ENCODE peak calls at places on chromosomes 5 and 9, in nine cellular contexts. Z, J, I, G, M, F, W, V and N are unnamed samples.

GRCh38 chr5:133906303-133906702 is 62.1 kb downstream of the C5orf15 start:
- DNase-seq in Z (no peak), J (no peak), I (no peak), G (no peak), M (no peak), F (no peak), W (no peak), V (no peak), N (no peak)

GRCh38 chr9:117783828-117784227 is 79.6 kb downstream of the TLR4 start:
- DNase-seq in Z (no peak), J (no peak), I (peak; percentile 92), G (no peak), M (peak; percentile 18), F (peak; percentile 40), W (no peak), V (no peak), N (peak; percentile 26)

GRCh38 chr9:100394819-100395218 is 32.1 kb upstream of the MSANTD3 start:
- DNase-seq in Z (no peak), J (no peak), I (no peak), G (no peak), M (no peak), F (no peak), W (no peak), V (peak; percentile 12), N (no peak)

GRCh38 chr5:114391321-114391720 is 29.5 kb downstream of the KCNN2 start:
- DNase-seq in Z (no peak), J (no peak), I (no peak), G (no peak), M (no peak), F (no peak), W (no peak), V (peak; percentile 76), N (no peak)

GRCh38 chr9:18569941-18570630 is 96.1 kb downstream of the ADAMTSL1 start:
- DNase-seq in Z (no peak), J (no peak), I (no peak), G (no peak), M (no peak), F (no peak), W (no peak), V (no peak), N (no peak)

GRCh38 chr5:137332296-137332695 is 166.8 kb downstream of the SPOCK1 start:
- DNase-seq in Z (no peak), J (no peak), I (no peak), G (no peak), M (no peak), F (no peak), W (peak; percentile 18), V (no peak), N (no peak)

GRCh38 chr9:69253057-69253456 is 72.0 kb upstream of the ENTREP1 start:
- DNase-seq in Z (no peak), J (no peak), I (no peak), G (no peak), M (no peak), F (no peak), W (no peak), V (peak; percentile 6), N (no peak)

GRCh38 chr5:157253547-157253946 is 12.4 kb upstream of the CYFIP2 start:
- DNase-seq in Z (no peak), J (peak; percentile 86), I (peak; percentile 53), G (no peak), M (peak; percentile 58), F (no peak), W (no peak), V (peak; percentile 47), N (peak; percentile 47)

GRCh38 chr9:19493174-19493811 is 84.5 kb downstream of the ACER2 start:
- DNase-seq in Z (peak; percentile 70), J (peak; percentile 73), I (peak; percentile 19), G (peak; percentile 21), M (peak; percentile 24), F (peak; percentile 51), W (peak; percentile 86), V (peak; percentile 78), N (peak; percentile 32)

GRCh38 chr9:38768351-38768761 is 48.4 kb upstream of the FAM240B start:
- DNase-seq in Z (no peak), J (no peak), I (no peak), G (no peak), M (no peak), F (no peak), W (no peak), V (no peak), N (no peak)

GRCh38 chr5:103271570-103272289 is 13.2 kb downstream of the MACIR start:
- DNase-seq in Z (no peak), J (no peak), I (peak; percentile 39), G (no peak), M (no peak), F (no peak), W (no peak), V (peak; percentile 11), N (no peak)

GRCh38 chr5:171712616-171713015 is 73.0 kb upstream of the SMIM23 start:
- DNase-seq in Z (no peak), J (no peak), I (no peak), G (no peak), M (no peak), F (no peak), W (no peak), V (no peak), N (no peak)

GRCh38 chr5:171715551-171715950 is 70.1 kb upstream of the SMIM23 start:
- DNase-seq in Z (no peak), J (no peak), I (no peak), G (no peak), M (no peak), F (no peak), W (no peak), V (no peak), N (no peak)

GRCh38 chr5:171713152-171713551 is 72.5 kb upstream of the SMIM23 start:
- DNase-seq in Z (no peak), J (no peak), I (no peak), G (no peak), M (no peak), F (no peak), W (no peak), V (no peak), N (no peak)

GRCh38 chr5:171714851-171715250 is 70.8 kb upstream of the SMIM23 start:
- DNase-seq in Z (no peak), J (no peak), I (no peak), G (no peak), M (no peak), F (no peak), W (no peak), V (no peak), N (no peak)

DNA sequence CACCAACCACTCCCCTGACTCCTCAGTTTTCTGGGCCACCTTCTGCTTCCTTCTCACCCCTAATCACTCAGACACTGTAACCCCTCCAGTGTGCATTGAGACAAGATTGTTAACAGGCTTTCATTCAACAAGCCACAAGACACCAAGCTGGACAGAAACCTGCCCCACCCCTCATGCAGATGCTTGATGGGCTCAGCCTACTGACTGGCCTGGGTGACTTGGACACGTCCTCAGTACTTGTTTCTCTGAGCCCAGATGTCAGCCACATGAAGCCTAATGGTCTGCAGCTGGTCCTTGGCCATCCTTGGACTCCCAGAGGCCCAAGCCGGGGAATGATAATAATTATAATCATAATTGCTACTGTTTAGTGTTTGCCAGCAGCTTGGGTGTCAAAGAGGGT is 71.3 kb upstream of the SMIM23 start:
- DNase-seq in Z (no peak), J (no peak), I (no peak), G (no peak), M (no peak), F (no peak), W (no peak), V (no peak), N (no peak)
- H3K27me3 ChIP-seq in Z (peaks cover 4% of the 10 kb centered on the region), J (no peaks in the 10 kb centered on the region), I (no peaks in the 10 kb centered on the region), G (no peaks in the 10 kb centered on the region), M (no peaks in the 10 kb centered on the region), F (no peaks in the 10 kb centered on the region), W (no peaks in the 10 kb centered on the region), V (peaks cover 16% of the 10 kb centered on the region), N (no peaks in the 10 kb centered on the region)

GRCh38 chr9:129342591-129342990 is 164.5 kb upstream of the IER5L start:
- DNase-seq in Z (no peak), J (no peak), I (no peak), G (no peak), M (no peak), F (no peak), W (no peak), V (no peak), N (no peak)
- H3K27ac ChIP-seq in Z (no peak overlapping the region), J (no peak overlapping the region), I (no peak overlapping the region), G (no peak overlapping the region), M (no peak overlapping the region), F (peak overlapping the region; percentile 78), W (no peak overlapping the region), V (no peak overlapping the region), N (peak overlapping the region; percentile 82)

GRCh38 chr9:134085674-134086073 is 17.8 kb upstream of the BRD3 start:
- DNase-seq in Z (no peak), J (no peak), I (no peak), G (no peak), M (no peak), F (no peak), W (no peak), V (no peak), N (no peak)

GRCh38 chr9:134088064-134088725 is 20.4 kb upstream of the BRD3 start:
- DNase-seq in Z (no peak), J (peak; percentile 51), I (no peak), G (no peak), M (peak; percentile 17), F (no peak), W (no peak), V (no peak), N (peak; percentile 31)

DNA sequence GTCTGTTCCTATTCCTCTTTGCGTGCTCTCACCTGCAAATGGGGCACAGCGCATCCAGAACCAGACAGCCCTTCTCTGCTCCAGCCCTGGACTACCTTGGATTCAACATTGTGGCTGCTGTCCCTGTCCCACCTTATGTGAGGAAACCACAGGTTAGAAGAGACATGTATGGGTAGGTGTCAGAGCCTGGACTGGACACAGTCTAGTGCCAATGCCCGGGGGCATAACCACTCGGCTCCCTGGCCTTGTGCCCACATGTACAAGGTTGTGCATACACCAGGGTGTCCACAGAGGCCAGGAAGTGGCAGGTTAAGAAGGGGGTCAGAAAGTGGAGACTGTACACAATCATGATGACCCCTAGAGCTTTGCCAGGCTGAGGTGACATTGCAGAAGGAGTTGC is 22.1 kb upstream of the BRD3 start:
- DNase-seq in Z (no peak), J (no peak), I (no peak), G (no peak), M (no peak), F (no peak), W (no peak), V (no peak), N (no peak)
- H3K27me3 ChIP-seq in Z (peaks cover 6% of the 10 kb centered on the region), J (no peaks in the 10 kb centered on the region), I (peaks cover 62% of the 10 kb centered on the region), G (no peaks in the 10 kb centered on the region), M (peaks cover 10% of the 10 kb centered on the region), F (no peaks in the 10 kb centered on the region), W (peaks cover 37% of the 10 kb centered on the region), V (peaks cover 18% of the 10 kb centered on the region), N (no peaks in the 10 kb centered on the region)

GRCh38 chr9:121271368-121272351 is 3.7 kb downstream of the GSN start:
- DNase-seq in Z (no peak), J (no peak), I (no peak), G (no peak), M (no peak), F (peak; percentile 70), W (peak; percentile 66), V (peak; percentile 87), N (no peak)
- H3K27ac ChIP-seq in Z (peak overlapping the region; percentile 91), J (peak overlapping the region; percentile 64), I (no peak overlapping the region), G (no peak overlapping the region), M (peak overlapping the region; percentile 95), F (peak overlapping the region; percentile 34), W (peak overlapping the region; percentile 88), V (peak overlapping the region; percentile 77), N (peak overlapping the region; percentile 96)